ENCODE peak calls at places on chromosomes 7 and 10, in eight cellular contexts. F, U, R, V, I, A, Z and D are unnamed samples.

GRCh38 chr10:91220954-91221696 is 662 bp downstream of the PCGF5 start:
- DNase-seq in A (no peak), F (peak), V (no peak), U (no peak), I (peak), Z (peak), R (no peak), D (no peak)

GRCh38 chr7:7798510-7798909 is 80.1 kb upstream of the RPA3 start:
- DNase-seq in Z (no peak), V (no peak), F (no peak), U (no peak), A (no peak), R (no peak), I (no peak), D (no peak)

GRCh38 chr7:142798451-142799438 is 28.0 kb downstream of the PRSS2 start:
- DNase-seq in V (no peak), A (no peak), U (no peak), R (no peak), I (no peak), Z (no peak), F (no peak), D (no peak)

GRCh38 chr10:100267237-100268104 is at the start of gene CWF19L1:
- DNase-seq in Z (peak), R (peak), I (peak), F (peak), V (peak), U (peak), A (peak), D (peak)

GRCh38 chr7:137626469-137627067 is 220.2 kb downstream of the DGKI start:
- DNase-seq in Z (peak), R (peak), U (no peak), F (peak), V (no peak), A (peak), I (peak), D (peak)

GRCh38 chr10:8331387-8331786 is 276.9 kb downstream of the GATA3 start:
- DNase-seq in F (no peak), A (no peak), U (no peak), V (no peak), Z (no peak), R (no peak), I (no peak), D (no peak)

GRCh38 chr10:107340345-107340744 is 175.8 kb upstream of the SORCS1 start:
- DNase-seq in F (peak), I (no peak), R (no peak), A (no peak), Z (no peak), U (no peak), V (no peak), D (no peak)

GRCh38 chr10:130689743-130690626 is 553.8 kb downstream of the GLRX3 start:
- DNase-seq in A (no peak), Z (no peak), V (no peak), I (no peak), R (no peak), F (no peak), U (no peak), D (no peak)

GRCh38 chr10:43198682-43199005 is 60.4 kb downstream of the CSGALNACT2 start:
- DNase-seq in R (no peak), F (no peak), V (no peak), A (no peak), Z (no peak), U (peak), I (no peak), D (no peak)

GRCh38 chr7:81232084-81232799 is 313.4 kb upstream of the SEMA3C start:
- DNase-seq in V (no peak), R (no peak), F (no peak), U (peak), A (no peak), Z (no peak), I (peak), D (no peak)

GRCh38 chr7:38410056-38410455 is 136.6 kb upstream of the TARP start:
- DNase-seq in I (peak), F (no peak), A (no peak), R (no peak), Z (no peak), U (no peak), V (no peak), D (no peak)

GRCh38 chr10:72314263-72314662 is 40.5 kb downstream of the DNAJB12 start:
- DNase-seq in I (no peak), V (no peak), R (no peak), F (no peak), U (no peak), Z (no peak), A (no peak), D (no peak)

GRCh38 chr10:101047268-101047667 is 14.5 kb upstream of the KAZALD1 start:
- DNase-seq in V (no peak), U (no peak), Z (no peak), F (no peak), A (no peak), I (no peak), R (no peak), D (no peak)

GRCh38 chr10:122326385-122326784 is 48.1 kb upstream of the PLEKHA1 start:
- DNase-seq in I (peak), R (no peak), Z (no peak), F (no peak), U (no peak), A (no peak), V (no peak), D (no peak)

GRCh38 chr7:140983802-140984201 is 30.9 kb downstream of the MRPS33 start:
- DNase-seq in Z (no peak), I (no peak), F (no peak), U (no peak), V (no peak), A (no peak), R (no peak), D (no peak)

GRCh38 chr10:33955676-33956075 is 621.2 kb upstream of the NRP1 start:
- DNase-seq in R (no peak), U (no peak), F (no peak), Z (no peak), A (no peak), I (no peak), V (no peak), D (no peak)